ENCODE peak calls at places on chromosomes 6 and 20, in nine cellular contexts. One of them, this sample, is unnamed.

GRCh38 chr6:121573466-121573865 is 138.0 kb downstream of the GJA1 start:
- DNase-seq in A549: no peak
- DNase-seq in SK-N-SH: no peak
- DNase-seq in HL-60: no peak
- DNase-seq in GM23338: no peak
- DNase-seq in K562: no peak
- DNase-seq in HepG2: no peak
- DNase-seq in GM12878: no peak
- DNase-seq in Panc1: no peak
- DNase-seq in this sample: no peak

GRCh38 chr6:37210313-37210898 is 40.5 kb downstream of the PIM1 start:
- DNase-seq in A549: peak; percentile 49
- DNase-seq in SK-N-SH: peak; percentile 77
- DNase-seq in HL-60: no peak
- DNase-seq in GM23338: peak; percentile 94
- DNase-seq in K562: peak; percentile 85
- DNase-seq in HepG2: peak; percentile 81
- DNase-seq in GM12878: peak; percentile 26
- DNase-seq in Panc1: peak; percentile 80
- DNase-seq in this sample: peak; percentile 72

GRCh38 chr20:33803921-33804337 is 7.2 kb upstream of the CHMP4B start:
- DNase-seq in A549: no peak
- DNase-seq in SK-N-SH: no peak
- DNase-seq in HL-60: no peak
- DNase-seq in GM23338: no peak
- DNase-seq in K562: no peak
- DNase-seq in HepG2: no peak
- DNase-seq in GM12878: no peak
- DNase-seq in Panc1: no peak
- DNase-seq in this sample: no peak

GRCh38 chr20:9909167-9909566 is 70.3 kb upstream of the PAK5 start:
- DNase-seq in A549: no peak
- DNase-seq in SK-N-SH: no peak
- DNase-seq in HL-60: no peak
- DNase-seq in GM23338: no peak
- DNase-seq in K562: no peak
- DNase-seq in HepG2: no peak
- DNase-seq in GM12878: no peak
- DNase-seq in Panc1: no peak
- DNase-seq in this sample: no peak

GRCh38 chr6:167824591-167825041 is 2.1 kb upstream of the AFDN start:
- DNase-seq in A549: no peak
- DNase-seq in SK-N-SH: no peak
- DNase-seq in HL-60: no peak
- DNase-seq in GM23338: no peak
- DNase-seq in K562: peak; percentile 66
- DNase-seq in HepG2: no peak
- DNase-seq in GM12878: no peak
- DNase-seq in Panc1: no peak
- DNase-seq in this sample: no peak

GRCh38 chr20:5691918-5692618 is 58.1 kb upstream of the SHLD1 start:
- DNase-seq in A549: no peak
- DNase-seq in SK-N-SH: no peak
- DNase-seq in HL-60: no peak
- DNase-seq in GM23338: no peak
- DNase-seq in K562: no peak
- DNase-seq in HepG2: peak; percentile 35
- DNase-seq in GM12878: peak; percentile 86
- DNase-seq in Panc1: no peak
- DNase-seq in this sample: no peak

GRCh38 chr20:45459606-45460005 is 9.9 kb upstream of the WFDC2 start:
- DNase-seq in A549: peak; percentile 33
- DNase-seq in SK-N-SH: peak; percentile 30
- DNase-seq in HL-60: no peak
- DNase-seq in GM23338: no peak
- DNase-seq in K562: peak; percentile 25
- DNase-seq in HepG2: no peak
- DNase-seq in GM12878: no peak
- DNase-seq in Panc1: no peak
- DNase-seq in this sample: no peak

GRCh38 chr6:52423971-52424381 is 3.8 kb downstream of the EFHC1 start:
- DNase-seq in A549: no peak
- DNase-seq in SK-N-SH: no peak
- DNase-seq in HL-60: no peak
- DNase-seq in GM23338: peak; percentile 52
- DNase-seq in K562: no peak
- DNase-seq in HepG2: peak; percentile 54
- DNase-seq in GM12878: no peak
- DNase-seq in Panc1: no peak
- DNase-seq in this sample: no peak

GRCh38 chr20:41317536-41318270 is at the start of gene ZHX3:
- DNase-seq in A549: peak; percentile 90
- DNase-seq in SK-N-SH: peak; percentile 100
- DNase-seq in HL-60: peak; percentile 86
- DNase-seq in GM23338: peak; percentile 97
- DNase-seq in K562: peak; percentile 100
- DNase-seq in HepG2: peak; percentile 96
- DNase-seq in GM12878: peak; percentile 78
- DNase-seq in Panc1: no peak
- DNase-seq in this sample: peak; percentile 85

GRCh38 chr6:33798343-33798848 is 5.4 kb downstream of the MLN start:
- DNase-seq in A549: no peak
- DNase-seq in SK-N-SH: no peak
- DNase-seq in HL-60: no peak
- DNase-seq in GM23338: no peak
- DNase-seq in K562: no peak
- DNase-seq in HepG2: no peak
- DNase-seq in GM12878: no peak
- DNase-seq in Panc1: no peak
- DNase-seq in this sample: no peak

DNA sequence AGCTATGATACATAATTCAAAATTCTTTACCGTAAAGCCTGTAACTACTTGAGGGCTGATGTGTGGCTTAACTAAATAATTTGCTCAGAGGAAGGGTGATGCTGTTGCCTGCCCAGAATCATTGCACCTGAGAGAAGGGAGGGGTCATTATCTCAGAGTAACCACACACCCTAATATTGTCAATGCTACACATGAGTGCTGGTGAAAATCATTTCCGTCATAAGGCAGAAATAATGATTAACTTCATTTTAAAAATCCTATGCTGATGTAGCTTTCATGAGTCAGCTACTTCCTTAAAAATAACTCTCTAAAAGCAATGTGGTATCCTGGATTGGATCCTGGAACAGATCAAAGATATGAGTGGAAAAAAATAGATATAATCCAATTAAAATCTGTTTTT is 146.4 kb upstream of the FAM83B start:
- DNase-seq in A549: no peak
- DNase-seq in SK-N-SH: no peak
- DNase-seq in HL-60: no peak
- DNase-seq in GM23338: no peak
- DNase-seq in K562: no peak
- DNase-seq in HepG2: no peak
- DNase-seq in GM12878: no peak
- DNase-seq in Panc1: no peak
- DNase-seq in this sample: no peak
- TF ChIP-seq CTCF in A549: no peak
- TF ChIP-seq CTCF in SK-N-SH: no peak
- TF ChIP-seq CTCF in HL-60: no peak
- TF ChIP-seq CTCF in GM23338: no peak
- TF ChIP-seq CTCF in K562: no peak
- TF ChIP-seq CTCF in HepG2: no peak
- TF ChIP-seq CTCF in GM12878: no peak
- TF ChIP-seq CTCF in Panc1: no peak
- TF ChIP-seq CTCF in this sample: no peak

DNA sequence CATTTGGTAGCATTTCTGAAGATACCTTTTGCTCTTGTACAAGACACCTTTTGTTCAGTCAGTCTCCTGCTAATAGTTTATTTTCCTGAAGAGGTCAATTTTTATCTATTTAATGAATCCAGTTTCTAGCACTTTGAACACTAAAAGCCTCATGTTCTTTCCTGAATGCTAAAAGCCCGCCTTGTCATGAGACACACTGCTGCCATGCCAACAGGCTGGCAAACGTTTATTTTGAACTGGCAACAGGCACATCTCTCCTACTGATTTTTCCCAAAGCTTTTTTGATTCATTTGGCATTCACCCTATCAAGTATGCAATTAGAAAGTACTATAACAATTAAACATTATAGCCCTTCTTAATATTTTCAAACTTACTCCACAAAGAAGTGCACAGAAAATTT is 421.2 kb upstream of the EYS start:
- DNase-seq in A549: no peak
- DNase-seq in SK-N-SH: no peak
- DNase-seq in HL-60: no peak
- DNase-seq in GM23338: no peak
- DNase-seq in K562: no peak
- DNase-seq in HepG2: no peak
- DNase-seq in GM12878: no peak
- DNase-seq in Panc1: no peak
- DNase-seq in this sample: no peak
- TF ChIP-seq REST in A549: no peak
- TF ChIP-seq REST in SK-N-SH: no peak
- TF ChIP-seq REST in HL-60: no peak
- TF ChIP-seq REST in GM23338: no peak
- TF ChIP-seq REST in K562: no peak
- TF ChIP-seq REST in HepG2: no peak
- TF ChIP-seq REST in GM12878: no peak
- TF ChIP-seq REST in Panc1: no peak
- TF ChIP-seq REST in this sample: no peak

GRCh38 chr6:30740993-30741784 is 1.3 kb downstream of the FLOT1 start:
- DNase-seq in A549: no peak
- DNase-seq in SK-N-SH: no peak
- DNase-seq in HL-60: no peak
- DNase-seq in GM23338: no peak
- DNase-seq in K562: no peak
- DNase-seq in HepG2: no peak
- DNase-seq in GM12878: no peak
- DNase-seq in Panc1: no peak
- DNase-seq in this sample: no peak
- TF ChIP-seq CTCF in A549: no peak
- TF ChIP-seq CTCF in SK-N-SH: no peak
- TF ChIP-seq CTCF in HL-60: no peak
- TF ChIP-seq CTCF in GM23338: no peak
- TF ChIP-seq CTCF in K562: no peak
- TF ChIP-seq CTCF in HepG2: peak; percentile 45
- TF ChIP-seq CTCF in GM12878: peak; percentile 2
- TF ChIP-seq CTCF in Panc1: no peak
- TF ChIP-seq CTCF in this sample: no peak

GRCh38 chr6:88135578-88136114 is 30.5 kb downstream of the CNR1 start:
- DNase-seq in A549: no peak
- DNase-seq in SK-N-SH: no peak
- DNase-seq in HL-60: no peak
- DNase-seq in GM23338: no peak
- DNase-seq in K562: no peak
- DNase-seq in HepG2: no peak
- DNase-seq in GM12878: peak; percentile 72
- DNase-seq in Panc1: no peak
- DNase-seq in this sample: no peak

GRCh38 chr6:88134575-88134974 is 31.6 kb downstream of the CNR1 start:
- DNase-seq in A549: no peak
- DNase-seq in SK-N-SH: no peak
- DNase-seq in HL-60: no peak
- DNase-seq in GM23338: no peak
- DNase-seq in K562: no peak
- DNase-seq in HepG2: no peak
- DNase-seq in GM12878: no peak
- DNase-seq in Panc1: no peak
- DNase-seq in this sample: no peak

GRCh38 chr6:88137915-88138314 is 28.2 kb downstream of the CNR1 start:
- DNase-seq in A549: no peak
- DNase-seq in SK-N-SH: no peak
- DNase-seq in HL-60: no peak
- DNase-seq in GM23338: no peak
- DNase-seq in K562: no peak
- DNase-seq in HepG2: no peak
- DNase-seq in GM12878: no peak
- DNase-seq in Panc1: no peak
- DNase-seq in this sample: no peak

GRCh38 chr6:88133718-88134117 is 32.4 kb downstream of the CNR1 start:
- DNase-seq in A549: no peak
- DNase-seq in SK-N-SH: no peak
- DNase-seq in HL-60: no peak
- DNase-seq in GM23338: no peak
- DNase-seq in K562: no peak
- DNase-seq in HepG2: no peak
- DNase-seq in GM12878: no peak
- DNase-seq in Panc1: no peak
- DNase-seq in this sample: no peak
- TF ChIP-seq REST in A549: no peak
- TF ChIP-seq REST in SK-N-SH: no peak
- TF ChIP-seq REST in HL-60: no peak
- TF ChIP-seq REST in GM23338: no peak
- TF ChIP-seq REST in K562: no peak
- TF ChIP-seq REST in HepG2: no peak
- TF ChIP-seq REST in GM12878: no peak
- TF ChIP-seq REST in Panc1: no peak
- TF ChIP-seq REST in this sample: no peak

DNA sequence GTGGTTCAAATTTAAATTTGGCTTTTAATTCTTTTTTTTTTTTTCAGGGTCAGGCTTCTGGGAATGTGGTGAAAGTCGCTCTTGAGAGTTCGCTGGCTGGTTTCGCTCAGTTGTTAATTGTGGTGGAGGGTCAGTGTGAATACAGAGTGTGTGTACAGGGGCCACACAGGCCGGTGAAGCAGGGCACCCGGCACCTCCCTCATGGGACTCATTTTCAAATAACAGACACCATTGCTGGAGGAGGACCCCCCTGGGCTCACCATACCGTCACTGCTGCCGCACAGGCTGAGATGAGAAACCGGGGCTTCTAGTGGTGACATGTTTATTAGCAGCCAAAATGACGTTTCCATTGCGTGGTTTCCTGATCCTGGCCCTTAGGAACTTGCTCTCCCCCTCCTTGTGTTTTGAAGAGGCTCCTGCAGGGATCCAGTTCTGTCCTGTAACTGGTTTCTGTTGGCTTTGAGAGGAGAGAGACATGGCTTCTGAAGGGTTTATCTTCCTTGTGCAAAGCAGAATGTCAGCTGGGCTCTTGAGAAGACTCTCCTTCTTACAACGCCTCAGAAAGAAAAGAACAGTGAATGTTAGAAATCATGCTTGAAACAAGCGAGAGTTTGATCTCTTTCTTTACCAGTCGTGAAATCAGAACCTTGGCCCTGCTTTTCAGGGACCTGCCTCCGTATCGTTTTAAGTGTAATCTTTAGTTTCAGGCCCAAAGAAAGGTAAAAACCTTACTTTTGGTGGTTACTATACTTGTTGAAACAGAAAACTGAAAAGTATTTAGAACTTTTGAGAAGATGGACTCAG is 37.8 kb downstream of the DUSP22 start:
- DNase-seq in A549: no peak
- DNase-seq in SK-N-SH: peak; percentile 45
- DNase-seq in HL-60: no peak
- DNase-seq in GM23338: peak; percentile 65
- DNase-seq in K562: peak; percentile 48
- DNase-seq in HepG2: no peak
- DNase-seq in GM12878: no peak
- DNase-seq in Panc1: no peak
- DNase-seq in this sample: no peak
- TF ChIP-seq CTCF in A549: no peak
- TF ChIP-seq CTCF in SK-N-SH: no peak
- TF ChIP-seq CTCF in HL-60: no peak
- TF ChIP-seq CTCF in GM23338: no peak
- TF ChIP-seq CTCF in K562: no peak
- TF ChIP-seq CTCF in HepG2: no peak
- TF ChIP-seq CTCF in GM12878: no peak
- TF ChIP-seq CTCF in Panc1: no peak
- TF ChIP-seq CTCF in this sample: no peak

This sample was measured in HCT116.